ENCODE peak calls at places on chromosomes 3 and 15, in nine cellular contexts. One of them, this sample, is unnamed.
A peak's percentile ranks its signal among the peaks of the same experiment; 100 is the strongest.

GRCh38 chr3:4419386-4419785 is 47.7 kb downstream of the SUMF1 start:
- DNase-seq in activated CD8-positive, alpha-beta memory T cell treated with anti-CD3 and anti-CD28 coated beads, Interleukin-2, amount 10 ng/mL, durations not matched to agents 7 days and 5 days: no peak
- DNase-seq in activated CD8-positive, alpha-beta T cell treated with anti-CD3 and anti-CD28 coated beads, Interleukin-2, amount 10 ng/mL, durations not matched to agents 7 days and 5 days: no peak
- DNase-seq in germinal center: no peak
- DNase-seq in NCI-H2029: no peak
- DNase-seq in astrocyte of the spinal cord: no peak
- DNase-seq in CD8-positive, alpha-beta T cell: no peak
- DNase-seq in K562: no peak
- DNase-seq in epithelial cell of prostate: no peak
- DNase-seq in this sample: no peak

GRCh38 chr3:171159822-171160157 is 133.3 kb upstream of the SLC2A2 start:
- DNase-seq in activated CD8-positive, alpha-beta memory T cell treated with anti-CD3 and anti-CD28 coated beads, Interleukin-2, amount 10 ng/mL, durations not matched to agents 7 days and 5 days: no peak
- DNase-seq in activated CD8-positive, alpha-beta T cell treated with anti-CD3 and anti-CD28 coated beads, Interleukin-2, amount 10 ng/mL, durations not matched to agents 7 days and 5 days: no peak
- DNase-seq in germinal center: no peak
- DNase-seq in NCI-H2029: no peak
- DNase-seq in astrocyte of the spinal cord: no peak
- DNase-seq in CD8-positive, alpha-beta T cell: no peak
- DNase-seq in K562: no peak
- DNase-seq in epithelial cell of prostate: no peak
- DNase-seq in this sample: no peak

GRCh38 chr3:63353383-63353782 is 75.3 kb downstream of the SYNPR start:
- DNase-seq in activated CD8-positive, alpha-beta memory T cell treated with anti-CD3 and anti-CD28 coated beads, Interleukin-2, amount 10 ng/mL, durations not matched to agents 7 days and 5 days: no peak
- DNase-seq in activated CD8-positive, alpha-beta T cell treated with anti-CD3 and anti-CD28 coated beads, Interleukin-2, amount 10 ng/mL, durations not matched to agents 7 days and 5 days: no peak
- DNase-seq in germinal center: no peak
- DNase-seq in NCI-H2029: no peak
- DNase-seq in astrocyte of the spinal cord: peak; percentile 42
- DNase-seq in CD8-positive, alpha-beta T cell: no peak
- DNase-seq in K562: no peak
- DNase-seq in epithelial cell of prostate: no peak
- DNase-seq in this sample: no peak

GRCh38 chr15:25469377-25469776 is 30.6 kb upstream of the UBE3A start:
- DNase-seq in activated CD8-positive, alpha-beta memory T cell treated with anti-CD3 and anti-CD28 coated beads, Interleukin-2, amount 10 ng/mL, durations not matched to agents 7 days and 5 days: no peak
- DNase-seq in activated CD8-positive, alpha-beta T cell treated with anti-CD3 and anti-CD28 coated beads, Interleukin-2, amount 10 ng/mL, durations not matched to agents 7 days and 5 days: no peak
- DNase-seq in germinal center: no peak
- DNase-seq in NCI-H2029: peak; percentile 16
- DNase-seq in astrocyte of the spinal cord: no peak
- DNase-seq in CD8-positive, alpha-beta T cell: no peak
- DNase-seq in K562: no peak
- DNase-seq in epithelial cell of prostate: peak; percentile 31
- DNase-seq in this sample: no peak

GRCh38 chr3:175518459-175518858 is 659.3 kb downstream of the NAALADL2 start:
- DNase-seq in activated CD8-positive, alpha-beta memory T cell treated with anti-CD3 and anti-CD28 coated beads, Interleukin-2, amount 10 ng/mL, durations not matched to agents 7 days and 5 days: no peak
- DNase-seq in activated CD8-positive, alpha-beta T cell treated with anti-CD3 and anti-CD28 coated beads, Interleukin-2, amount 10 ng/mL, durations not matched to agents 7 days and 5 days: no peak
- DNase-seq in germinal center: no peak
- DNase-seq in NCI-H2029: no peak
- DNase-seq in astrocyte of the spinal cord: no peak
- DNase-seq in CD8-positive, alpha-beta T cell: no peak
- DNase-seq in K562: no peak
- DNase-seq in epithelial cell of prostate: no peak
- DNase-seq in this sample: no peak

GRCh38 chr3:171841620-171842000 is 1.5 kb upstream of the TMEM212 start:
- DNase-seq in activated CD8-positive, alpha-beta memory T cell treated with anti-CD3 and anti-CD28 coated beads, Interleukin-2, amount 10 ng/mL, durations not matched to agents 7 days and 5 days: no peak
- DNase-seq in activated CD8-positive, alpha-beta T cell treated with anti-CD3 and anti-CD28 coated beads, Interleukin-2, amount 10 ng/mL, durations not matched to agents 7 days and 5 days: no peak
- DNase-seq in germinal center: no peak
- DNase-seq in NCI-H2029: no peak
- DNase-seq in astrocyte of the spinal cord: peak; percentile 56
- DNase-seq in CD8-positive, alpha-beta T cell: no peak
- DNase-seq in K562: no peak
- DNase-seq in epithelial cell of prostate: no peak
- DNase-seq in this sample: no peak

GRCh38 chr3:183830187-183830586 is 4.8 kb upstream of the MAP6D1 start:
- DNase-seq in activated CD8-positive, alpha-beta memory T cell treated with anti-CD3 and anti-CD28 coated beads, Interleukin-2, amount 10 ng/mL, durations not matched to agents 7 days and 5 days: no peak
- DNase-seq in activated CD8-positive, alpha-beta T cell treated with anti-CD3 and anti-CD28 coated beads, Interleukin-2, amount 10 ng/mL, durations not matched to agents 7 days and 5 days: no peak
- DNase-seq in germinal center: no peak
- DNase-seq in NCI-H2029: no peak
- DNase-seq in astrocyte of the spinal cord: no peak
- DNase-seq in CD8-positive, alpha-beta T cell: no peak
- DNase-seq in K562: no peak
- DNase-seq in epithelial cell of prostate: no peak
- DNase-seq in this sample: no peak

GRCh38 chr3:52801839-52802238 is 7.2 kb downstream of the ITIH3 start:
- DNase-seq in activated CD8-positive, alpha-beta memory T cell treated with anti-CD3 and anti-CD28 coated beads, Interleukin-2, amount 10 ng/mL, durations not matched to agents 7 days and 5 days: no peak
- DNase-seq in activated CD8-positive, alpha-beta T cell treated with anti-CD3 and anti-CD28 coated beads, Interleukin-2, amount 10 ng/mL, durations not matched to agents 7 days and 5 days: no peak
- DNase-seq in germinal center: no peak
- DNase-seq in NCI-H2029: no peak
- DNase-seq in astrocyte of the spinal cord: no peak
- DNase-seq in CD8-positive, alpha-beta T cell: no peak
- DNase-seq in K562: no peak
- DNase-seq in epithelial cell of prostate: no peak
- DNase-seq in this sample: no peak

This sample was measured in DND-41.